ENCODE peak calls at places on chromosome 21, in seven cellular contexts. F is glutamatergic neuron, Q is lower lobe of right lung, O is astrocyte of the cerebellum, K is neural crest cell, G is left ventricle myocardium inferior, R is heart left ventricle. B is an unnamed sample.

GRCh38 chr21:43923391-43923790 is 58.4 kb downstream of the AGPAT3 start:
- DNase-seq in F (no peak), Q (no peak), O (no peak), K (no peak), G (no peak), R (no peak), B (peak)

GRCh38 chr21:33825898-33826297 is 89.7 kb downstream of the ATP5PO start:
- DNase-seq in F (no peak), Q (no peak), O (peak), K (no peak), G (no peak), R (no peak), B (no peak)

GRCh38 chr21:28100366-28100765 is 892.3 kb downstream of the LTN1 start:
- DNase-seq in F (no peak), Q (no peak), O (no peak), K (no peak), G (no peak), R (no peak), B (no peak)

GRCh38 chr21:36203603-36203889 is 46.9 kb downstream of the DOP1B start:
- DNase-seq in F (no peak), Q (no peak), O (peak), K (no peak), G (no peak), R (no peak), B (no peak)

GRCh38 chr21:36459098-36459497 is 20.8 kb downstream of the CLDN14 start:
- DNase-seq in F (no peak), Q (no peak), O (no peak), K (no peak), G (no peak), R (no peak), B (no peak)

GRCh38 chr21:35284199-35284598 is 235.1 kb upstream of the RUNX1 start:
- DNase-seq in F (no peak), Q (no peak), O (no peak), K (no peak), G (peak), R (peak), B (peak)

GRCh38 chr21:8990326-8991087 is 1530.9 kb upstream of the TPTE start:
- DNase-seq in F (no peak), Q (no peak), O (no peak), K (no peak), G (no peak), R (no peak), B (no peak)

GRCh38 chr21:38455403-38455802 is 42.9 kb downstream of the ERG start:
- DNase-seq in F (no peak), Q (no peak), O (no peak), K (no peak), G (no peak), R (no peak), B (no peak)

GRCh38 chr21:19228241-19228640 is 824.7 kb upstream of the TMPRSS15 start:
- DNase-seq in F (no peak), Q (no peak), O (no peak), K (no peak), G (no peak), R (no peak), B (no peak)

GRCh38 chr21:26119906-26120305 is 50.7 kb downstream of the APP start:
- DNase-seq in F (no peak), Q (no peak), O (no peak), K (no peak), G (no peak), R (no peak), B (no peak)

GRCh38 chr21:16418211-16418610 is 688.4 kb downstream of the USP25 start:
- DNase-seq in F (no peak), Q (no peak), O (no peak), K (no peak), G (no peak), R (no peak), B (no peak)

GRCh38 chr21:35764077-35764476 is 296.2 kb downstream of the SETD4 start:
- DNase-seq in F (no peak), Q (no peak), O (no peak), K (no peak), G (no peak), R (no peak), B (no peak)

GRCh38 chr21:19529031-19529430 is 1125.4 kb upstream of the TMPRSS15 start:
- DNase-seq in F (no peak), Q (no peak), O (no peak), K (no peak), G (no peak), R (no peak), B (no peak)

GRCh38 chr21:26842976-26843911 is 2.0 kb downstream of the ADAMTS1 start:
- DNase-seq in F (peak), Q (peak), O (peak), K (peak), G (peak), R (peak), B (peak)

GRCh38 chr21:17088500-17088899 is 424.3 kb upstream of the CXADR start:
- DNase-seq in F (no peak), Q (no peak), O (no peak), K (no peak), G (no peak), R (no peak), B (no peak)

GRCh38 chr21:20822559-20823133 is 175.6 kb upstream of the NCAM2 start:
- DNase-seq in F (no peak), Q (no peak), O (no peak), K (no peak), G (no peak), R (no peak), B (no peak)

GRCh38 chr21:25834376-25834775 is 99.6 kb downstream of the GABPA start:
- DNase-seq in F (no peak), Q (no peak), O (no peak), K (no peak), G (no peak), R (no peak), B (no peak)

GRCh38 chr21:24188511-24188910 is 1418.8 kb downstream of the MRPL39 start:
- DNase-seq in F (no peak), Q (no peak), O (no peak), K (no peak), G (no peak), R (no peak), B (no peak)

GRCh38 chr21:29787011-29787909 is 152.5 kb downstream of the GRIK1 start:
- DNase-seq in F (no peak), Q (no peak), O (no peak), K (no peak), G (no peak), R (no peak), B (no peak)
- TF ChIP-seq CTCF in F (no peak), Q (no peak), O (no peak), K (no peak), G (no peak), R (no peak), B (no peak)

DNA sequence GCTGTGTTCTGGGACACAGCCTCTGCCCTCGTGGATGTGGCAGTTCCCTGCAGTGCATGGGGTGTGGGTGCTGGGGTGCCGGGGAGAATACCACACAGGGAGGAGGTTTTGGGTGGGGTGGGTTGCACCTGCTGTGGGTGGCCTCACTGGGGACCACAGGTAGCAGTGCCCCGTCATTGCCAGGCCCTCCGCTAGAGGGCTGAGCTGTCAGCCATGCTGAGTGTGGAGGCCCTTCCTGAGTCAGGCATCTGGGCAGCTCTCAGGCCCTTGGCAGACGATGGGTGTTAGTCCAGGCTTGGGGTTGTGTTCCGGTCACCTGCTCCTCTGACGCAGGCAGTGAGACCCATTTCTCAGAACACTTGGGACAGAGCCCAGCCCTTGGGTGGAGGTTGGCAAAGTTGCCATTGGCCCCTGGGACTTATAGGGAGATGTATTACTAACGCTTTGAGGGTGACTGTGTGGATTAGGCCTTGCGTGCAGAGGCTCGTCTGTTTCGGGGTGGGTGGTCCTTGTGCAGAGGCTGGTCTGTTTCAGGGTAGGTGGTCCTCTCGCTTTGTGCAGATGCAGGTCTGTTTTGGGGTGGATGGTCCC is 23.9 kb downstream of the PCNT start:
- DNase-seq in F (no peak), Q (no peak), O (no peak), K (no peak), G (peak), R (peak), B (peak)
- TF ChIP-seq CTCF in F (no peak), Q (no peak), O (no peak), K (no peak), G (peak), R (peak), B (peak)

GRCh38 chr21:45355573-45355972 is 49.4 kb upstream of the COL18A1 start:
- DNase-seq in F (no peak), Q (no peak), O (no peak), K (no peak), G (no peak), R (no peak), B (no peak)

GRCh38 chr21:45354970-45355369 is 50.0 kb upstream of the COL18A1 start:
- DNase-seq in F (no peak), Q (no peak), O (no peak), K (no peak), G (no peak), R (no peak), B (no peak)

GRCh38 chr21:45356653-45357435 is 48.1 kb upstream of the COL18A1 start:
- DNase-seq in F (no peak), Q (peak), O (no peak), K (no peak), G (no peak), R (no peak), B (no peak)

GRCh38 chr21:45357436-45358260 is 47.3 kb upstream of the COL18A1 start:
- DNase-seq in F (no peak), Q (peak), O (no peak), K (no peak), G (peak), R (peak), B (peak)

DNA sequence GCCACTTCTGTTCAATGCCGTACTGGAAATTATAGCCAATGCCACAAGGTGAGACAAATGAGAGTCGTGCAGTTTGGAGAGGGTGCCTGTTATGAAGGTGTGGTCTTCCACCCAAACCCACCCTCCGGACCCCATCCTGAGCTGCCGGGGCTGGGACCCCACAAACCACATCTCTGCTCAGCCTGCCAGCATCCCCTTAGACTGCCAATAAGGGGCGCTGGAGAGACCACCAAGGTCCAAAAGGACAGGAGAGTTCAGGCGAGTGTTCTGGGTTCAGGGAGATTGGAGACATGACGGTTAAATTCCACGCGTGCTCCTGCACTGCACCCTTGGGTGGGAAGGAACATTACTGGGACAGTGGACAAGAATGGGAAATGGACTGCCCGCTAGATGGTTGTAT is 48.7 kb upstream of the COL18A1 start:
- DNase-seq in F (no peak), Q (peak), O (no peak), K (no peak), G (no peak), R (no peak), B (no peak)
- TF ChIP-seq CTCF in F (peak), Q (no peak), O (peak), K (peak), G (no peak), R (no peak), B (no peak)

GRCh38 chr21:40447016-40447415 is 399.9 kb downstream of the DSCAM start:
- DNase-seq in F (no peak), Q (no peak), O (no peak), K (no peak), G (no peak), R (no peak), B (no peak)

GRCh38 chr21:40445349-40445921 is 401.5 kb downstream of the DSCAM start:
- DNase-seq in F (no peak), Q (no peak), O (no peak), K (no peak), G (no peak), R (no peak), B (no peak)
- TF ChIP-seq CTCF in F (no peak), Q (no peak), O (no peak), K (no peak), G (no peak), R (no peak), B (no peak)

GRCh38 chr21:32499249-32500055 is 85.9 kb downstream of the TCP10L start:
- DNase-seq in F (no peak), Q (no peak), O (peak), K (no peak), G (no peak), R (no peak), B (no peak)
- TF ChIP-seq CTCF in F (no peak), Q (no peak), O (peak), K (no peak), G (no peak), R (peak), B (no peak)

DNA sequence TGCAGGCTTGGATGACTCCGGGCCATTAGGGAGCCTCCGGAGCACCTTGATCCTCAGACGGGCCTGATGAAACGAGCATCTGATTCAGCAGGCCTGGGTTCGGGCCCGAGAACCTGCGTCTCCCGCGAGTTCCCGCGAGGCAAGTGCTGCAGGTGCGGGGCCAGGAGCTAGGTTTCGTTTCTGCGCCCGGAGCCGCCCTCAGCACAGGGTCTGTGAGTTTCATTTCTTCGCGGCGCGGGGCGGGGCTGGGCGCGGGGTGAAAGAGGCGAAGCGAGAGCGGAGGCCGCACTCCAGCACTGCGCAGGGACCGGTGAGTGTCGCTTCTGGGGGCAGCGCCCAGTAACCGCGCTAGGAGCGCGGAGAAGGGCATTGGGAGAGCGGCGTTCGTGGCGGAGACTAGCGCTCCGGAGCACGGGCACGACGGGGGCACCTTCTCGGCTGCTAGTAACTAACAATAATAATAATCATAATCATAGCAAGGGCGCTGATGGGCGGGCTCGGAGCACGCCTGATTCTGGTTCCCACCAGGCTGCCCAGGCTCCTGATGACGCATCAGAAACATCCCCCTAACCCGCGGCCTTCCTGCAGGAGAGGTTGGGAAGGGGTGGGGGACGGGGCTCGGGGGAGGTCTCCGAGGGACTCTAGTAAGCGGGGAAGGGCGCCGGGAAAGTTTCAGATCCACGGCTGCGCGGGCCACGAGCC is at the start of gene MX1:
- DNase-seq in F (peak), Q (peak), O (peak), K (no peak), G (peak), R (peak), B (peak)
- TF ChIP-seq CTCF in F (no peak), Q (no peak), O (no peak), K (no peak), G (no peak), R (no peak), B (no peak)

B was measured in psoas muscle.